ENCODE peak calls at places on chromosome 11, in six cellular contexts. I is right cardiac atrium; D is stimulated activated naive CD8-positive, alpha-beta T cell treated with anti-CD3 and anti-CD28 coated beads, Interleukin-15, amount 100 ng/mL, for 72 hours; K is effector memory CD8-positive, alpha-beta T cell; Q is left ventricle myocardium superior; C is Right ventricle myocardium superior. X is an unnamed sample.
A peak's percentile ranks its signal among the peaks of the same experiment; 100 is the strongest.

GRCh38 chr11:26522912-26523610 is 49.0 kb downstream of the MUC15 start:
- ATAC-seq in K (no peak), D (no peak), C (no peak), I (no peak), Q (no peak), X (no peak)

GRCh38 chr11:15725246-15725645 is 610.5 kb downstream of the INSC start:
- ATAC-seq in D (no peak), C (no peak), Q (no peak), K (no peak), I (no peak), X (no peak)

GRCh38 chr11:74322667-74323066 is 11.2 kb upstream of the P4HA3 start:
- ATAC-seq in D (no peak), Q (peak; percentile 90), I (peak; percentile 35), C (peak; percentile 90), K (no peak), X (peak; percentile 78)

GRCh38 chr11:62593434-62594044 is 2.2 kb upstream of the TUT1 start:
- ATAC-seq in Q (peak; percentile 16), I (peak; percentile 8), K (peak; percentile 12), C (peak; percentile 9), D (peak; percentile 43), X (no peak)

GRCh38 chr11:73563539-73564200 is 34.2 kb downstream of the FAM168A start:
- ATAC-seq in D (no peak), C (no peak), Q (no peak), K (no peak), I (no peak), X (no peak)

GRCh38 chr11:27161071-27161470 is 120.5 kb downstream of the BBOX1 start:
- ATAC-seq in I (no peak), Q (no peak), C (no peak), K (no peak), D (no peak), X (no peak)

GRCh38 chr11:114058026-114058706 is 1.3 kb upstream of the ZBTB16 start:
- ATAC-seq in D (no peak), Q (no peak), K (no peak), I (peak; percentile 21), C (peak; percentile 0), X (no peak)

GRCh38 chr11:116707250-116707649 is 65.5 kb downstream of the BUD13 start:
- ATAC-seq in C (peak; percentile 34), K (no peak), I (peak; percentile 31), Q (peak; percentile 55), D (no peak), X (no peak)

GRCh38 chr11:95483339-95483738 is 252.3 kb upstream of the SESN3 start:
- ATAC-seq in C (no peak), D (no peak), I (no peak), K (no peak), Q (no peak), X (no peak)

GRCh38 chr11:1271927-1272326 is 37.5 kb downstream of the TOLLIP start:
- ATAC-seq in K (no peak), C (no peak), D (peak; percentile 64), I (no peak), Q (no peak), X (no peak)

GRCh38 chr11:15673408-15673811 is 558.7 kb downstream of the INSC start:
- ATAC-seq in Q (peak; percentile 93), I (peak; percentile 71), K (no peak), C (peak; percentile 93), D (no peak), X (no peak)

GRCh38 chr11:133656100-133656635 is 123.9 kb upstream of the OPCML start:
- ATAC-seq in I (no peak), K (no peak), C (no peak), D (no peak), Q (no peak), X (no peak)

GRCh38 chr11:106156290-106156937 is 79.0 kb downstream of the AASDHPPT start:
- ATAC-seq in I (no peak), C (no peak), Q (no peak), D (no peak), K (no peak), X (peak; percentile 39)

GRCh38 chr11:124602193-124602592 is 9.0 kb upstream of the PANX3 start:
- ATAC-seq in D (no peak), I (no peak), C (no peak), Q (no peak), K (no peak), X (no peak)

GRCh38 chr11:46271875-46272815 is 5.3 kb upstream of the CREB3L1 start:
- ATAC-seq in D (no peak), C (no peak), Q (no peak), K (no peak), I (peak; percentile 5), X (no peak)

GRCh38 chr11:101127699-101128570 is 1.7 kb downstream of the PGR start:
- ATAC-seq in K (no peak), D (no peak), Q (peak; percentile 63), C (peak; percentile 61), I (peak; percentile 70), X (peak; percentile 26)

GRCh38 chr11:12253843-12254281 is 123.5 kb upstream of the PARVA start:
- ATAC-seq in I (no peak), Q (no peak), K (no peak), D (no peak), C (no peak), X (no peak)

GRCh38 chr11:34627197-34627596 is 6.3 kb downstream of the EHF start:
- ATAC-seq in K (no peak), D (no peak), I (no peak), C (no peak), Q (no peak), X (no peak)

GRCh38 chr11:8060801-8061554 is 20.0 kb upstream of the TUB start:
- ATAC-seq in D (peak; percentile 30), K (no peak), C (no peak), I (no peak), Q (no peak), X (no peak)

GRCh38 chr11:70315726-70316125 is 45.2 kb downstream of the PPFIA1 start:
- ATAC-seq in K (no peak), I (no peak), C (no peak), D (no peak), Q (no peak), X (peak; percentile 34)

X was measured in gastroesophageal sphincter.